ENCODE peak calls at places on chromosomes 3 and 15, in seven cellular contexts. E, R, Q, S, H, J and T are unnamed samples.

GRCh38 chr15:101201411-101202174 is 50.3 kb downstream of the CHSY1 start:
- DNase-seq in R (peak), H (no peak), S (peak), E (peak), Q (peak), J (no peak), T (peak)

GRCh38 chr3:115623414-115623868 is at the start of gene GAP43:
- DNase-seq in S (peak), J (no peak), H (peak), E (peak), R (peak), Q (peak), T (peak)

GRCh38 chr3:71393093-71393492 is 190.4 kb downstream of the FOXP1 start:
- DNase-seq in S (no peak), H (no peak), J (peak), Q (no peak), E (no peak), R (no peak), T (no peak)

GRCh38 chr3:49813497-49814174 is at the start of gene UBA7:
- DNase-seq in R (no peak), H (no peak), Q (no peak), S (peak), J (peak), E (no peak), T (peak)

GRCh38 chr3:81315051-81315450 is 446.4 kb downstream of the GBE1 start:
- DNase-seq in J (no peak), H (no peak), S (no peak), E (no peak), R (no peak), Q (no peak), T (no peak)

GRCh38 chr15:80152896-80153876 is at the start of gene FAH:
- DNase-seq in J (no peak), H (no peak), Q (peak), S (no peak), E (no peak), R (peak), T (no peak)

GRCh38 chr3:44058022-44058867 is 183.4 kb upstream of the TOPAZ1 start:
- DNase-seq in E (peak), H (no peak), Q (no peak), J (peak), S (no peak), R (peak), T (no peak)

GRCh38 chr3:195872800-195873199 is 35.6 kb downstream of the TNK2 start:
- DNase-seq in S (no peak), E (no peak), J (no peak), Q (no peak), H (no peak), R (no peak), T (no peak)

GRCh38 chr15:44584162-44584749 is 47.3 kb downstream of the EIF3J start:
- DNase-seq in J (peak), E (no peak), H (no peak), S (peak), R (no peak), Q (no peak), T (no peak)

GRCh38 chr3:115986555-115987207 is 363.4 kb downstream of the GAP43 start:
- DNase-seq in S (no peak), R (no peak), H (no peak), E (no peak), J (no peak), Q (no peak), T (no peak)

GRCh38 chr3:32630266-32630665 is 54.7 kb upstream of the CNOT10 start:
- DNase-seq in S (no peak), R (no peak), E (no peak), H (no peak), Q (no peak), J (no peak), T (no peak)

GRCh38 chr3:172542089-172542488 is 18.9 kb upstream of the TNFSF10 start:
- DNase-seq in R (no peak), H (no peak), J (no peak), Q (no peak), S (no peak), E (no peak), T (no peak)